ENCODE peak calls at places on chromosomes 1 and 21, in four cellular contexts. H, Z, O and T are unnamed samples. For H3K9me3, the result is how much of the 10 kb centered on the place peaks cover.

GRCh38 chr1:197768014-197768413 is 7.3 kb downstream of the DENND1B start:
- DNase-seq in H (no peak), Z (no peak), O (no peak), T (no peak)

GRCh38 chr1:9095818-9096217 is 26.4 kb upstream of the SLC2A5 start:
- DNase-seq in Z (no peak), O (no peak), H (no peak), T (no peak)

GRCh38 chr1:84356881-84357280 is 41.4 kb upstream of the DNASE2B start:
- DNase-seq in O (no peak), Z (no peak), H (no peak), T (no peak)

GRCh38 chr1:44641126-44642102 is 32.9 kb downstream of the TMEM53 start:
- DNase-seq in O (no peak), Z (no peak), H (no peak), T (no peak)

GRCh38 chr1:14183312-14183711 is 415.2 kb upstream of the KAZN start:
- DNase-seq in Z (no peak), H (no peak), O (no peak), T (no peak)

GRCh38 chr1:92797961-92798360 is 13.1 kb upstream of the EVI5 start:
- DNase-seq in Z (no peak), H (no peak), O (no peak), T (no peak)

GRCh38 chr21:39232926-39233325 is 49.7 kb upstream of the PSMG1 start:
- DNase-seq in H (no peak), Z (no peak), O (no peak), T (no peak)

GRCh38 chr1:244207935-244208244 is 156.8 kb downstream of the ZBTB18 start:
- DNase-seq in H (no peak), O (no peak), Z (no peak), T (no peak)

GRCh38 chr1:213582976-213583567 is 404.7 kb upstream of the PROX1 start:
- DNase-seq in Z (no peak), H (no peak), O (no peak), T (no peak)

GRCh38 chr1:53127546-53127945 is 14.9 kb downstream of the SLC1A7 start:
- DNase-seq in Z (no peak), H (no peak), O (no peak), T (no peak)

GRCh38 chr1:165891461-165891860 is 64.0 kb downstream of the UCK2 start:
- DNase-seq in H (no peak), O (no peak), Z (no peak), T (no peak)

GRCh38 chr1:115705085-115706008 is 63.2 kb downstream of the CASQ2 start:
- DNase-seq in H (no peak), O (no peak), Z (no peak), T (no peak)

GRCh38 chr21:25234857-25235801 is 372.2 kb downstream of the MRPL39 start:
- DNase-seq in O (no peak), Z (no peak), H (no peak), T (no peak)

GRCh38 chr1:21490774-21491482 is 18.3 kb upstream of the ALPL start:
- DNase-seq in O (peak), H (no peak), Z (peak), T (peak)

GRCh38 chr1:44907909-44908308 is 64.9 kb upstream of the PTCH2 start:
- DNase-seq in Z (no peak), O (no peak), H (no peak), T (no peak)

GRCh38 chr1:244319283-244320132 is 132.2 kb downstream of the ADSS2 start:
- DNase-seq in O (no peak), H (peak), Z (no peak), T (no peak)

GRCh38 chr1:28132110-28132897 is 43.9 kb upstream of the EYA3 start:
- DNase-seq in Z (no peak), H (no peak), O (no peak), T (no peak)

GRCh38 chr1:230268371-230269170 is 157.6 kb downstream of the PGBD5 start:
- DNase-seq in O (peak), H (no peak), Z (peak), T (peak)

GRCh38 chr1:68442822-68443556 is 6.8 kb downstream of the RPE65 start:
- DNase-seq in H (no peak), Z (peak), O (peak), T (peak)

GRCh38 chr1:213154056-213154677 is 103.1 kb downstream of the RPS6KC1 start:
- DNase-seq in O (no peak), Z (peak), H (no peak), T (no peak)

GRCh38 chr1:94504601-94505000 is 37.0 kb downstream of the F3 start:
- DNase-seq in O (no peak), Z (no peak), H (no peak), T (no peak)

GRCh38 chr1:181791721-181792120 is 269.8 kb downstream of the ZNF648 start:
- DNase-seq in H (no peak), O (no peak), Z (no peak), T (no peak)

GRCh38 chr21:41250519-41250918 is 66.1 kb upstream of the FAM3B start:
- DNase-seq in O (no peak), H (no peak), Z (no peak), T (no peak)

GRCh38 chr21:42016364-42016985 is 6.3 kb upstream of the ZBTB21 start:
- DNase-seq in H (no peak), O (peak), Z (no peak), T (no peak)

GRCh38 chr1:25748531-25749205 is 51.3 kb upstream of the SELENON start:
- DNase-seq in O (no peak), Z (no peak), H (no peak), T (no peak)

GRCh38 chr1:157490337-157491165 is 61.8 kb downstream of the FCRL5 start:
- DNase-seq in H (no peak), O (peak), Z (peak), T (peak)

GRCh38 chr21:37060296-37060695 is 12.6 kb downstream of the PIGP start:
- DNase-seq in O (peak), H (no peak), Z (peak), T (peak)

GRCh38 chr1:27058976-27059688 is 46.5 kb upstream of the TENT5B start:
- DNase-seq in O (peak), H (no peak), Z (no peak), T (no peak)
- H3K4me3 ChIP-seq in O (no peak), H (no peak), Z (no peak), T (no peak)

GRCh38 chr21:30518876-30519275 is 16.9 kb upstream of the KRTAP19-5 start:
- DNase-seq in Z (no peak), O (no peak), H (no peak), T (no peak)
- H3K9me3 ChIP-seq in Z (under half), O (under half), H (under half), T (under half)

GRCh38 chr1:4657244-4657789 is 2.9 kb downstream of the AJAP1 start:
- DNase-seq in Z (no peak), H (no peak), O (peak), T (no peak)

GRCh38 chr1:4657920-4658585 is 3.6 kb downstream of the AJAP1 start:
- DNase-seq in Z (no peak), H (no peak), O (peak), T (no peak)

GRCh38 chr1:4654764-4655673 is 610 bp downstream of the AJAP1 start:
- DNase-seq in O (peak), Z (no peak), H (no peak), T (no peak)

GRCh38 chr1:4655674-4656532 is 1.5 kb downstream of the AJAP1 start:
- DNase-seq in O (peak), Z (peak), H (no peak), T (peak)

DNA sequence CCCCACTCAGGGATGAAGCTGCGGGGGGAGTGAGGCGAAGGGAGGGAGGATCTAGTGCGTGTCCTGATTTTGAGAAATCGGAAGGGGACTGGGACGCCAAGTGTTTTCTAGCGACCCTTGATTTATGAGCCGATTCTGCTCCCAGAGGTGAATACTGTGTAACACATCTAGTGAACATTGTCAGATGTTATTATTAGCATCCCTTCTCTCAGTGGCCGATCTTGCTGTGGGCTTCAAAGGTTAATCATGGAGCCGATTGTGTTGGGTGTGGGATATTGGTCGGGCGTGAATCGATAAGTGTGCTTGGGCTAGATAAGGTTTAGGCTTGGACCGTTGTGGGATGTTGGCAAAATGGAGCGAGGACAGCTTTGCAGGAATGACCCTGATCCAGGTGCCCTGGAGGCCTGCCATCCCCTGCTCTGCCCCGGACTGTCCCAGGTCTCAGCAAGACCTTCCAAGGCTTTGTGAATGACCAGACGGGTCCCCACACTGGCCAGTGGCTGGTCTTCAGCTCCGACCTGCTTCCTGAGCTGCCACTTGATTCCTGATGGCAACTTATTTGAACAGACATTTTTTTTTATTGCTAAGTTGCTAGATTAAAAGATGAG is 2.2 kb downstream of the AJAP1 start:
- DNase-seq in O (peak), Z (no peak), H (no peak), T (no peak)
- TF ChIP-seq CTCF in O (no peak), Z (no peak), H (no peak), T (no peak)

GRCh38 chr1:203289281-203289981 is 15.9 kb upstream of the BTG2 start:
- DNase-seq in Z (no peak), O (peak), H (no peak), T (no peak)
- H3K4me3 ChIP-seq in Z (no peak), O (peak), H (no peak), T (no peak)